ENCODE peak calls at places on chromosomes 4 and X, in five cellular contexts. X, Z, A, C and U are unnamed samples. For H3K27me3, the result is how much of the 10 kb centered on the place peaks cover.

GRCh38 chr4:145808021-145808650 is 128.2 kb downstream of the C4orf51 start:
- DNase-seq in X (no peak), Z (peak), A (no peak), C (peak), U (peak)

GRCh38 chr4:141913928-141914327 is 277.5 kb downstream of the IL15 start:
- DNase-seq in X (no peak), Z (no peak), A (no peak), C (no peak), U (no peak)

GRCh38 chrX:107775734-107776511 is at the start of gene TSC22D3:
- DNase-seq in X (peak), Z (peak), A (peak), C (peak), U (peak)

GRCh38 chr4:5954056-5954760 is 61.3 kb upstream of the CRMP1 start:
- DNase-seq in X (no peak), Z (no peak), A (no peak), C (no peak), U (peak)

GRCh38 chrX:39619182-39620009 is 478.4 kb downstream of the BCOR start:
- DNase-seq in X (no peak), Z (peak), A (no peak), C (peak), U (no peak)

GRCh38 chrX:37871626-37872302 is 24.4 kb upstream of the DYNLT3 start:
- DNase-seq in X (no peak), Z (peak), A (no peak), C (peak), U (no peak)

GRCh38 chrX:68146054-68146453 is 287.2 kb downstream of the OPHN1 start:
- DNase-seq in X (no peak), Z (no peak), A (peak), C (peak), U (no peak)

GRCh38 chr4:24488399-24489164 is 95.8 kb downstream of the DHX15 start:
- DNase-seq in X (peak), Z (peak), A (peak), C (peak), U (peak)

GRCh38 chr4:75902352-75902751 is at the start of gene PPEF2:
- DNase-seq in X (no peak), Z (no peak), A (no peak), C (no peak), U (no peak)
- H3K9ac ChIP-seq in X (no peak), Z (no peak), A (no peak), C (no peak), U (no peak)

GRCh38 chrX:49246541-49246940 is 11.3 kb downstream of the CCDC22 start:
- DNase-seq in X (no peak), Z (no peak), A (no peak), C (no peak), U (no peak)

GRCh38 chrX:49243166-49243565 is 7.9 kb downstream of the CCDC22 start:
- DNase-seq in X (no peak), Z (no peak), A (no peak), C (no peak), U (no peak)

GRCh38 chrX:49238735-49239134 is 3.5 kb downstream of the CCDC22 start:
- DNase-seq in X (no peak), Z (no peak), A (no peak), C (no peak), U (no peak)

GRCh38 chrX:49244207-49244606 is 8.9 kb downstream of the CCDC22 start:
- DNase-seq in X (no peak), Z (no peak), A (no peak), C (no peak), U (no peak)

DNA sequence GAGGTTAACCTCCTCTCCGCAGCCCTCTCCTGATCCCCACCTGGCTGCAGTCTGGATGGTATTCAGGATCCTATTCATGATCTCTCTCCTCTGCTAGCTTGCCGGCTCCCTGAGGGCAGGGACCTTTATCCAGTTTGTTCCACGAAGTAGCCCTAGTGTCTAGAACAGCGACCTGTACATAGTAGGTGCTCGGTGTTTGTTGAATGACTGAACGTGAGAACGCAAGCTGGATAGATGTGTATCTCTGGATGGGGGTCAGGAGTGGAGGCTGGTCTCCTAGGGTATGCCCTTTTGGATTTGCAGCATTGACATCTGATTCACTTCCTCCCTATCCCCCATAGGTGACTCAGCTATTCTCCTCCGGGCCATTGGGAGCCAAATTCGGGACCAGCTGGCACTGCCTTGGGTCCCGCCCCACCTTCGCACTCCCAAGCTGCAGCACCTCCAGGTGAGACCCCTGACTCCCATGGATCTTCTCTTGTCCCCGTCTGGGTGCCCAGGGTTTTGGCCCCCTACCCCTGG is 7.3 kb downstream of the CCDC22 start:
- DNase-seq in X (no peak), Z (peak), A (no peak), C (peak), U (no peak)
- H3K27me3 ChIP-seq in X (under half), Z (under half), A (under half), C (under half), U (under half)

GRCh38 chrX:7190157-7190556 is 42.2 kb upstream of the PUDP start:
- DNase-seq in X (no peak), Z (no peak), A (no peak), C (peak), U (no peak)
- TF ChIP-seq CTCF in X (no peak), Z (no peak), A (no peak), C (no peak), U (no peak)

GRCh38 chr4:154491731-154492249 is at the start of gene DCHS2:
- DNase-seq in X (peak), Z (peak), A (peak), C (peak), U (peak)
- H3K9ac ChIP-seq in X (peak), Z (peak), A (no peak), C (no peak), U (no peak)

GRCh38 chr4:107392380-107392779 is 327.7 kb downstream of the PAPSS1 start:
- DNase-seq in X (no peak), Z (no peak), A (no peak), C (no peak), U (no peak)
- H3K27me3 ChIP-seq in X (under half), Z (under half), A (under half), C (under half), U (under half)